ENCODE peak calls at places on chromosome X, in four cellular contexts. U is GM18507, E is stromal cell of bone marrow, G is PC-3. T is an unnamed sample.

GRCh38 chrX:125681507-125681906 is 361.8 kb downstream of the TEX13C start:
- DNase-seq in U (no peak), E (no peak), G (no peak), T (no peak)

GRCh38 chrX:87583679-87584078 is 66.1 kb downstream of the KLHL4 start:
- DNase-seq in U (no peak), E (no peak), G (peak), T (no peak)

GRCh38 chrX:104568304-104568915 is 2.4 kb downstream of the IL1RAPL2 start:
- DNase-seq in U (no peak), E (no peak), G (no peak), T (no peak)

GRCh38 chrX:47501226-47502071 is 18.4 kb upstream of the ZNF41 start:
- DNase-seq in U (no peak), E (no peak), G (peak), T (no peak)

GRCh38 chrX:9370888-9371287 is 94.0 kb upstream of the TBL1X start:
- DNase-seq in U (no peak), E (peak), G (no peak), T (no peak)

GRCh38 chrX:13890806-13891205 is 73.9 kb upstream of the GPM6B start:
- DNase-seq in U (no peak), E (no peak), G (peak), T (no peak)

GRCh38 chrX:373641-374471 is 12.9 kb downstream of the PPP2R3B start:
- DNase-seq in U (no peak), E (no peak), G (no peak), T (no peak)

GRCh38 chrX:12327836-12328235 is 189.6 kb downstream of the FRMPD4 start:
- DNase-seq in U (no peak), E (no peak), G (peak), T (no peak)